ENCODE peak calls at places on chromosomes 1 and 21, in six cellular contexts. C, U, G, K, F and J are unnamed samples.

GRCh38 chr1:183567584-183567983 is 22.7 kb downstream of the NCF2 start:
- DNase-seq in C (peak; percentile 44), F (no peak), G (no peak), U (no peak), K (no peak), J (no peak)

GRCh38 chr1:64296459-64296858 is 93.0 kb downstream of the UBE2U start:
- DNase-seq in K (no peak), F (no peak), G (no peak), C (no peak), U (no peak), J (no peak)

GRCh38 chr1:192869308-192869940 is 60.6 kb downstream of the RGS2 start:
- DNase-seq in G (no peak), U (no peak), F (no peak), K (no peak), C (no peak), J (no peak)

GRCh38 chr1:201269241-201269640 is 14.1 kb upstream of the PKP1 start:
- DNase-seq in C (no peak), F (no peak), K (no peak), G (no peak), U (no peak), J (no peak)

GRCh38 chr1:54326577-54327385 is 79.4 kb downstream of the SSBP3 start:
- DNase-seq in G (no peak), C (no peak), K (no peak), U (no peak), F (no peak), J (no peak)

GRCh38 chr1:57857809-57858208 is 433.9 kb upstream of the DAB1 start:
- DNase-seq in C (no peak), G (no peak), U (no peak), F (no peak), K (no peak), J (no peak)

GRCh38 chr1:25580933-25581332 is 35.7 kb upstream of the MAN1C1 start:
- DNase-seq in G (no peak), U (peak; percentile 45), K (no peak), C (no peak), F (no peak), J (no peak)

GRCh38 chr21:14482165-14482564 is 64.0 kb downstream of the SAMSN1 start:
- DNase-seq in C (no peak), G (no peak), F (no peak), U (no peak), K (no peak), J (no peak)